ENCODE peak calls at places on chromosome 14, in five cellular contexts. One of them, this sample, is unnamed.

GRCh38 chr14:97021001-97021400 is 223.8 kb downstream of the VRK1 start:
- DNase-seq in islet precursor cell: peak
- DNase-seq in stimulated activated CD8-positive, alpha-beta memory T cell treated with anti-CD3 and anti-CD28 coated beads, Interleukin-4, amount 100 ng/mL, for 1 hour: no peak
- DNase-seq in amniotic stem cell: no peak
- DNase-seq in upper lobe of right lung: no peak
- DNase-seq in this sample: no peak

GRCh38 chr14:74546416-74546815 is 52.9 kb downstream of the ISCA2 start:
- DNase-seq in islet precursor cell: no peak
- DNase-seq in stimulated activated CD8-positive, alpha-beta memory T cell treated with anti-CD3 and anti-CD28 coated beads, Interleukin-4, amount 100 ng/mL, for 1 hour: no peak
- DNase-seq in amniotic stem cell: no peak
- DNase-seq in upper lobe of right lung: no peak
- DNase-seq in this sample: peak

GRCh38 chr14:57136669-57137068 is 132.0 kb downstream of the EXOC5 start:
- DNase-seq in islet precursor cell: no peak
- DNase-seq in stimulated activated CD8-positive, alpha-beta memory T cell treated with anti-CD3 and anti-CD28 coated beads, Interleukin-4, amount 100 ng/mL, for 1 hour: no peak
- DNase-seq in amniotic stem cell: no peak
- DNase-seq in upper lobe of right lung: no peak
- DNase-seq in this sample: no peak

GRCh38 chr14:72366619-72367018 is 434.4 kb downstream of the RGS6 start:
- DNase-seq in islet precursor cell: no peak
- DNase-seq in stimulated activated CD8-positive, alpha-beta memory T cell treated with anti-CD3 and anti-CD28 coated beads, Interleukin-4, amount 100 ng/mL, for 1 hour: no peak
- DNase-seq in amniotic stem cell: no peak
- DNase-seq in upper lobe of right lung: no peak
- DNase-seq in this sample: no peak

GRCh38 chr14:105465209-105466031 is 9.2 kb upstream of the CRIP2 start:
- DNase-seq in islet precursor cell: no peak
- DNase-seq in stimulated activated CD8-positive, alpha-beta memory T cell treated with anti-CD3 and anti-CD28 coated beads, Interleukin-4, amount 100 ng/mL, for 1 hour: no peak
- DNase-seq in amniotic stem cell: no peak
- DNase-seq in upper lobe of right lung: no peak
- DNase-seq in this sample: no peak

GRCh38 chr14:68593806-68594536 is 198.9 kb downstream of the ZFP36L1 start:
- DNase-seq in islet precursor cell: peak
- DNase-seq in stimulated activated CD8-positive, alpha-beta memory T cell treated with anti-CD3 and anti-CD28 coated beads, Interleukin-4, amount 100 ng/mL, for 1 hour: no peak
- DNase-seq in amniotic stem cell: no peak
- DNase-seq in upper lobe of right lung: peak
- DNase-seq in this sample: no peak

GRCh38 chr14:51448831-51449665 is 202.7 kb upstream of the FRMD6 start:
- DNase-seq in islet precursor cell: no peak
- DNase-seq in stimulated activated CD8-positive, alpha-beta memory T cell treated with anti-CD3 and anti-CD28 coated beads, Interleukin-4, amount 100 ng/mL, for 1 hour: no peak
- DNase-seq in amniotic stem cell: no peak
- DNase-seq in upper lobe of right lung: no peak
- DNase-seq in this sample: no peak

GRCh38 chr14:102928412-102929348 is 6.2 kb downstream of the AMN start:
- DNase-seq in islet precursor cell: peak
- DNase-seq in stimulated activated CD8-positive, alpha-beta memory T cell treated with anti-CD3 and anti-CD28 coated beads, Interleukin-4, amount 100 ng/mL, for 1 hour: peak
- DNase-seq in amniotic stem cell: no peak
- DNase-seq in upper lobe of right lung: peak
- DNase-seq in this sample: no peak

GRCh38 chr14:28744126-28744525 is 22.5 kb upstream of the FOXG1 start:
- DNase-seq in islet precursor cell: no peak
- DNase-seq in stimulated activated CD8-positive, alpha-beta memory T cell treated with anti-CD3 and anti-CD28 coated beads, Interleukin-4, amount 100 ng/mL, for 1 hour: no peak
- DNase-seq in amniotic stem cell: no peak
- DNase-seq in upper lobe of right lung: no peak
- DNase-seq in this sample: no peak

GRCh38 chr14:27040552-27040951 is 442.7 kb upstream of the NOVA1 start:
- DNase-seq in islet precursor cell: no peak
- DNase-seq in stimulated activated CD8-positive, alpha-beta memory T cell treated with anti-CD3 and anti-CD28 coated beads, Interleukin-4, amount 100 ng/mL, for 1 hour: no peak
- DNase-seq in amniotic stem cell: no peak
- DNase-seq in upper lobe of right lung: no peak
- DNase-seq in this sample: no peak

GRCh38 chr14:101508948-101509729 is 52.2 kb upstream of the DIO3 start:
- DNase-seq in islet precursor cell: no peak
- DNase-seq in stimulated activated CD8-positive, alpha-beta memory T cell treated with anti-CD3 and anti-CD28 coated beads, Interleukin-4, amount 100 ng/mL, for 1 hour: no peak
- DNase-seq in amniotic stem cell: no peak
- DNase-seq in upper lobe of right lung: peak
- DNase-seq in this sample: no peak

GRCh38 chr14:95664546-95664945 is 21.7 kb upstream of the TCL1B start:
- DNase-seq in islet precursor cell: no peak
- DNase-seq in stimulated activated CD8-positive, alpha-beta memory T cell treated with anti-CD3 and anti-CD28 coated beads, Interleukin-4, amount 100 ng/mL, for 1 hour: no peak
- DNase-seq in amniotic stem cell: no peak
- DNase-seq in upper lobe of right lung: no peak
- DNase-seq in this sample: no peak

GRCh38 chr14:97027256-97027999 is 230.2 kb downstream of the VRK1 start:
- DNase-seq in islet precursor cell: peak
- DNase-seq in stimulated activated CD8-positive, alpha-beta memory T cell treated with anti-CD3 and anti-CD28 coated beads, Interleukin-4, amount 100 ng/mL, for 1 hour: no peak
- DNase-seq in amniotic stem cell: no peak
- DNase-seq in upper lobe of right lung: no peak
- DNase-seq in this sample: no peak

GRCh38 chr14:79101388-79101787 is 931.2 kb downstream of the NRXN3 start:
- DNase-seq in islet precursor cell: no peak
- DNase-seq in stimulated activated CD8-positive, alpha-beta memory T cell treated with anti-CD3 and anti-CD28 coated beads, Interleukin-4, amount 100 ng/mL, for 1 hour: no peak
- DNase-seq in amniotic stem cell: no peak
- DNase-seq in upper lobe of right lung: no peak
- DNase-seq in this sample: no peak

GRCh38 chr14:54627325-54627717 is 60.4 kb downstream of the SAMD4A start:
- DNase-seq in islet precursor cell: no peak
- DNase-seq in stimulated activated CD8-positive, alpha-beta memory T cell treated with anti-CD3 and anti-CD28 coated beads, Interleukin-4, amount 100 ng/mL, for 1 hour: no peak
- DNase-seq in amniotic stem cell: no peak
- DNase-seq in upper lobe of right lung: no peak
- DNase-seq in this sample: no peak

GRCh38 chr14:61476737-61477410 is 155.5 kb downstream of the PRKCH start:
- DNase-seq in islet precursor cell: no peak
- DNase-seq in stimulated activated CD8-positive, alpha-beta memory T cell treated with anti-CD3 and anti-CD28 coated beads, Interleukin-4, amount 100 ng/mL, for 1 hour: no peak
- DNase-seq in amniotic stem cell: no peak
- DNase-seq in upper lobe of right lung: no peak
- DNase-seq in this sample: no peak

GRCh38 chr14:67729072-67729561 is 27.4 kb downstream of the RDH12 start:
- DNase-seq in islet precursor cell: peak
- DNase-seq in stimulated activated CD8-positive, alpha-beta memory T cell treated with anti-CD3 and anti-CD28 coated beads, Interleukin-4, amount 100 ng/mL, for 1 hour: no peak
- DNase-seq in amniotic stem cell: no peak
- DNase-seq in upper lobe of right lung: peak
- DNase-seq in this sample: no peak

GRCh38 chr14:79543966-79544365 is 667.3 kb downstream of the DIO2 start:
- DNase-seq in islet precursor cell: peak
- DNase-seq in stimulated activated CD8-positive, alpha-beta memory T cell treated with anti-CD3 and anti-CD28 coated beads, Interleukin-4, amount 100 ng/mL, for 1 hour: no peak
- DNase-seq in amniotic stem cell: no peak
- DNase-seq in upper lobe of right lung: no peak
- DNase-seq in this sample: no peak

This sample was measured in SJSA1.